ENCODE peak calls at places on chromosomes 11 and 22, in six cellular contexts. I is CD8-positive, alpha-beta memory T cell; G is neuronal stem cell; W is breast epithelium; C is cardiac muscle cell; T is psoas muscle. H is an unnamed sample.

GRCh38 chr11:96021901-96022650 is 98.2 kb upstream of the MTMR2 start:
- DNase-seq in I (no peak), G (no peak), W (no peak), C (no peak), T (no peak), H (no peak)

GRCh38 chr22:29268511-29269229 is 602 bp downstream of the EWSR1 start:
- DNase-seq in I (peak; percentile 38), G (peak; percentile 69), W (no peak), C (peak; percentile 86), T (peak; percentile 81), H (peak; percentile 87)

GRCh38 chr11:117204283-117205080 is 5.3 kb downstream of the TAGLN start:
- DNase-seq in I (no peak), G (no peak), W (no peak), C (no peak), T (no peak), H (no peak)

GRCh38 chr11:35151241-35151640 is 12.3 kb downstream of the CD44 start:
- DNase-seq in I (no peak), G (no peak), W (no peak), C (no peak), T (no peak), H (no peak)

GRCh38 chr11:120912504-120912903 is 111.4 kb upstream of the TBCEL start:
- DNase-seq in I (no peak), G (no peak), W (no peak), C (peak; percentile 57), T (no peak), H (no peak)

GRCh38 chr11:8384199-8384821 is 120.6 kb upstream of the LMO1 start:
- DNase-seq in I (no peak), G (no peak), W (no peak), C (peak; percentile 65), T (peak; percentile 39), H (peak; percentile 78)

GRCh38 chr11:118071416-118072030 is 5.4 kb upstream of the TMPRSS4 start:
- DNase-seq in I (no peak), G (no peak), W (no peak), C (no peak), T (no peak), H (no peak)

GRCh38 chr11:26551186-26551801 is 20.8 kb downstream of the MUC15 start:
- DNase-seq in I (no peak), G (no peak), W (no peak), C (peak; percentile 23), T (no peak), H (no peak)

GRCh38 chr22:42830161-42830560 is 26.9 kb downstream of the ARFGAP3 start:
- DNase-seq in I (no peak), G (no peak), W (no peak), C (no peak), T (no peak), H (no peak)

GRCh38 chr22:27116295-27116694 is 458.9 kb downstream of the MIAT start:
- DNase-seq in I (no peak), G (no peak), W (no peak), C (no peak), T (no peak), H (no peak)

GRCh38 chr11:24234822-24235508 is 261.9 kb upstream of the LUZP2 start:
- DNase-seq in I (no peak), G (no peak), W (no peak), C (peak; percentile 41), T (no peak), H (peak; percentile 72)

GRCh38 chr11:109123811-109124787 is 297.9 kb upstream of the C11orf87 start:
- DNase-seq in I (no peak), G (no peak), W (no peak), C (peak; percentile 65), T (no peak), H (no peak)

GRCh38 chr11:26944866-26945664 is 48.8 kb upstream of the FIBIN start:
- DNase-seq in I (no peak), G (no peak), W (no peak), C (peak; percentile 47), T (no peak), H (no peak)

GRCh38 chr11:60930394-60930793 is 6.1 kb downstream of the TMEM132A start:
- DNase-seq in I (no peak), G (no peak), W (no peak), C (no peak), T (no peak), H (peak; percentile 57)

GRCh38 chr11:5922749-5923426 is 19.2 kb upstream of the OR56A3 start:
- DNase-seq in I (no peak), G (no peak), W (no peak), C (no peak), T (no peak), H (no peak)

GRCh38 chr22:49396817-49397216 is 430.9 kb downstream of the BRD1 start:
- DNase-seq in I (no peak), G (no peak), W (no peak), C (no peak), T (no peak), H (no peak)

GRCh38 chr11:3220521-3221407 is 2.2 kb upstream of the MRGPRG start:
- DNase-seq in I (no peak), G (no peak), W (peak; percentile 37), C (no peak), T (no peak), H (peak; percentile 65)

GRCh38 chr11:93219440-93219839 is 21.6 kb upstream of the SLC36A4 start:
- DNase-seq in I (no peak), G (no peak), W (no peak), C (no peak), T (no peak), H (no peak)

GRCh38 chr11:32366671-32367070 is 68.7 kb downstream of the WT1 start:
- DNase-seq in I (no peak), G (no peak), W (no peak), C (peak; percentile 81), T (no peak), H (no peak)

GRCh38 chr22:41983516-41983915 is 14.3 kb downstream of the SEPTIN3 start:
- DNase-seq in I (no peak), G (no peak), W (no peak), C (peak; percentile 57), T (no peak), H (no peak)

GRCh38 chr11:61369372-61370348 is 7.5 kb downstream of the TMEM138 start:
- DNase-seq in I (no peak), G (no peak), W (no peak), C (peak; percentile 97), T (peak; percentile 70), H (no peak)

GRCh38 chr22:27851974-27852713 is 50.6 kb upstream of the MN1 start:
- DNase-seq in I (no peak), G (no peak), W (no peak), C (peak; percentile 67), T (no peak), H (no peak)

GRCh38 chr11:33773399-33774355 is 643 bp downstream of the FBXO3 start:
- DNase-seq in I (peak; percentile 70), G (no peak), W (no peak), C (no peak), T (peak; percentile 23), H (no peak)

GRCh38 chr11:30553521-30554110 is 32.5 kb downstream of the MPPED2 start:
- DNase-seq in I (no peak), G (no peak), W (no peak), C (no peak), T (no peak), H (no peak)

GRCh38 chr11:86469491-86470388 is 95.1 kb downstream of the CCDC81 start:
- DNase-seq in I (no peak), G (no peak), W (no peak), C (peak; percentile 41), T (peak; percentile 50), H (no peak)

GRCh38 chr11:12735262-12735661 is 61.0 kb downstream of the TEAD1 start:
- DNase-seq in I (no peak), G (no peak), W (no peak), C (no peak), T (no peak), H (no peak)

GRCh38 chr11:33622231-33622630 is 78.4 kb downstream of the C11orf91 start:
- DNase-seq in I (no peak), G (no peak), W (no peak), C (peak; percentile 71), T (no peak), H (no peak)

GRCh38 chr11:69159153-69159850 is 3.6 kb downstream of the SMIM38 start:
- DNase-seq in I (no peak), G (no peak), W (no peak), C (no peak), T (no peak), H (peak; percentile 55)

GRCh38 chr11:69157156-69157821 is 1.6 kb downstream of the SMIM38 start:
- DNase-seq in I (no peak), G (peak; percentile 75), W (no peak), C (peak; percentile 78), T (peak; percentile 32), H (peak; percentile 70)

GRCh38 chr11:69158301-69159152 is 2.8 kb downstream of the SMIM38 start:
- DNase-seq in I (no peak), G (no peak), W (no peak), C (no peak), T (no peak), H (peak; percentile 31)

GRCh38 chr11:69156673-69157155 is 979 bp downstream of the SMIM38 start:
- DNase-seq in I (no peak), G (no peak), W (no peak), C (peak; percentile 62), T (no peak), H (peak; percentile 82)

GRCh38 chr11:69157822-69158231 is 2.1 kb downstream of the SMIM38 start:
- DNase-seq in I (no peak), G (no peak), W (no peak), C (no peak), T (no peak), H (peak; percentile 64)
- H3K27ac ChIP-seq in I (no peak overlapping the region), G (peak overlapping the region; percentile 74), W (no peak overlapping the region), C (no peak overlapping the region), T (no peak overlapping the region), H (no peak overlapping the region)

GRCh38 chr11:124123587-124123986 is 8.3 kb downstream of the VWA5A start:
- DNase-seq in I (no peak), G (no peak), W (no peak), C (no peak), T (no peak), H (no peak)
- H3K36me3 ChIP-seq in I (peaks cover 6% of the 10 kb centered on the region), G (peaks cover 3% of the 10 kb centered on the region), W (no peaks in the 10 kb centered on the region), C (peaks cover 8% of the 10 kb centered on the region), T (no peaks in the 10 kb centered on the region), H (peaks cover 57% of the 10 kb centered on the region)

DNA sequence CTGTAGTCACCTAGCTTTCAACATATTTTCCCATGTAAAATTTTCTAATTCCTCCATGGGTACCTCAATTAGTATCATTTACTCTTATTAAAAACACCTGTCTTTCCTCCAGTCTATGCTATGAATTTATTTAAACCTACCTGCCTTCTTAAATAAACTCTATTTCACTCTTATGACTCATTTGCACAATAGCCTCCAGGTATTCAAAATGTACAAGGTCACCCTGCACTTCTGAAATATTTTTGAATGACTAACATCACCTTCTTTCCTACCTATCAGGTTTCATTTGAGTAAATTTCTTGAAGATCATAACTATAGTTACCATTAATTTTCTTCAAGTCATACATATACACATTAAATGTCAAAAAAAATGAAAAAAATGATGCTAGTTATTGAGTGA is 939.7 kb downstream of the DLG2 start:
- DNase-seq in I (no peak), G (no peak), W (no peak), C (no peak), T (no peak), H (no peak)
- H3K27ac ChIP-seq in I (no peak overlapping the region), G (no peak overlapping the region), W (no peak overlapping the region), C (no peak overlapping the region), T (no peak overlapping the region), H (no peak overlapping the region)

GRCh38 chr11:64192429-64192828 is 6.5 kb downstream of the STIP1 start:
- DNase-seq in I (no peak), G (no peak), W (no peak), C (no peak), T (no peak), H (no peak)
- H3K36me3 ChIP-seq in I (peaks cover 49% of the 10 kb centered on the region), G (peaks cover 46% of the 10 kb centered on the region), W (peaks cover 7% of the 10 kb centered on the region), C (peaks cover 40% of the 10 kb centered on the region), T (peaks cover 26% of the 10 kb centered on the region), H (peaks cover 62% of the 10 kb centered on the region)

GRCh38 chr11:289706-290620 is 1.0 kb downstream of the PGGHG start:
- DNase-seq in I (peak; percentile 70), G (no peak), W (peak; percentile 38), C (no peak), T (peak; percentile 12), H (peak; percentile 64)
- H3K27ac ChIP-seq in I (peak overlapping the region; percentile 61), G (no peak overlapping the region), W (no peak overlapping the region), C (no peak overlapping the region), T (no peak overlapping the region), H (peak overlapping the region; percentile 47)

H was measured in upper lobe of right lung.